ENCODE peak calls at places on chromosomes 16 and 17, in nine cellular contexts. One of them, this sample, is unnamed.

GRCh38 chr17:38883592-38884526 is 14.0 kb downstream of the LASP1 start:
- DNase-seq in psoas muscle: no peak
- DNase-seq in endodermal cell: peak
- DNase-seq in OCI-LY7: no peak
- DNase-seq in uterus: no peak
- DNase-seq in endothelial cell of umbilical vein: no peak
- DNase-seq in IMR-90: no peak
- DNase-seq in DND-41: no peak
- DNase-seq in cardiac muscle cell: peak
- DNase-seq in this sample: no peak

GRCh38 chr16:8776193-8776592 is 21.2 kb downstream of the TMEM186 start:
- DNase-seq in DND-41: no peak
- DNase-seq in OCI-LY7: no peak
- DNase-seq in endodermal cell: peak
- DNase-seq in IMR-90: no peak
- DNase-seq in endothelial cell of umbilical vein: no peak
- DNase-seq in uterus: no peak
- DNase-seq in cardiac muscle cell: no peak
- DNase-seq in psoas muscle: no peak
- DNase-seq in this sample: no peak

GRCh38 chr16:86833136-86833535 is 254.8 kb downstream of the FOXL1 start:
- DNase-seq in endothelial cell of umbilical vein: no peak
- DNase-seq in psoas muscle: no peak
- DNase-seq in uterus: no peak
- DNase-seq in endodermal cell: no peak
- DNase-seq in cardiac muscle cell: peak
- DNase-seq in IMR-90: peak
- DNase-seq in DND-41: no peak
- DNase-seq in OCI-LY7: no peak
- DNase-seq in this sample: no peak

GRCh38 chr16:85986931-85987749 is 88.2 kb downstream of the IRF8 start:
- DNase-seq in endothelial cell of umbilical vein: no peak
- DNase-seq in endodermal cell: peak
- DNase-seq in OCI-LY7: peak
- DNase-seq in DND-41: peak
- DNase-seq in IMR-90: no peak
- DNase-seq in uterus: no peak
- DNase-seq in psoas muscle: no peak
- DNase-seq in cardiac muscle cell: peak
- DNase-seq in this sample: no peak

GRCh38 chr16:72836181-72836580 is 211.7 kb downstream of the ZFHX3 start:
- DNase-seq in IMR-90: no peak
- DNase-seq in uterus: no peak
- DNase-seq in OCI-LY7: no peak
- DNase-seq in endothelial cell of umbilical vein: no peak
- DNase-seq in endodermal cell: peak
- DNase-seq in cardiac muscle cell: no peak
- DNase-seq in DND-41: no peak
- DNase-seq in psoas muscle: no peak
- DNase-seq in this sample: no peak

GRCh38 chr17:1985686-1986085 is 39.4 kb downstream of the RTN4RL1 start:
- DNase-seq in OCI-LY7: no peak
- DNase-seq in cardiac muscle cell: no peak
- DNase-seq in uterus: no peak
- DNase-seq in DND-41: no peak
- DNase-seq in IMR-90: no peak
- DNase-seq in psoas muscle: no peak
- DNase-seq in endodermal cell: peak
- DNase-seq in endothelial cell of umbilical vein: no peak
- DNase-seq in this sample: no peak

GRCh38 chr17:6476061-6476833 is 32.0 kb downstream of the PIMREG start:
- DNase-seq in uterus: no peak
- DNase-seq in OCI-LY7: no peak
- DNase-seq in endodermal cell: no peak
- DNase-seq in psoas muscle: no peak
- DNase-seq in endothelial cell of umbilical vein: no peak
- DNase-seq in DND-41: no peak
- DNase-seq in IMR-90: no peak
- DNase-seq in cardiac muscle cell: no peak
- DNase-seq in this sample: no peak

GRCh38 chr16:14388243-14388642 is 241.8 kb downstream of the PARN start:
- DNase-seq in endothelial cell of umbilical vein: no peak
- DNase-seq in psoas muscle: no peak
- DNase-seq in DND-41: no peak
- DNase-seq in uterus: no peak
- DNase-seq in IMR-90: no peak
- DNase-seq in cardiac muscle cell: no peak
- DNase-seq in endodermal cell: no peak
- DNase-seq in OCI-LY7: peak
- DNase-seq in this sample: no peak

DNA sequence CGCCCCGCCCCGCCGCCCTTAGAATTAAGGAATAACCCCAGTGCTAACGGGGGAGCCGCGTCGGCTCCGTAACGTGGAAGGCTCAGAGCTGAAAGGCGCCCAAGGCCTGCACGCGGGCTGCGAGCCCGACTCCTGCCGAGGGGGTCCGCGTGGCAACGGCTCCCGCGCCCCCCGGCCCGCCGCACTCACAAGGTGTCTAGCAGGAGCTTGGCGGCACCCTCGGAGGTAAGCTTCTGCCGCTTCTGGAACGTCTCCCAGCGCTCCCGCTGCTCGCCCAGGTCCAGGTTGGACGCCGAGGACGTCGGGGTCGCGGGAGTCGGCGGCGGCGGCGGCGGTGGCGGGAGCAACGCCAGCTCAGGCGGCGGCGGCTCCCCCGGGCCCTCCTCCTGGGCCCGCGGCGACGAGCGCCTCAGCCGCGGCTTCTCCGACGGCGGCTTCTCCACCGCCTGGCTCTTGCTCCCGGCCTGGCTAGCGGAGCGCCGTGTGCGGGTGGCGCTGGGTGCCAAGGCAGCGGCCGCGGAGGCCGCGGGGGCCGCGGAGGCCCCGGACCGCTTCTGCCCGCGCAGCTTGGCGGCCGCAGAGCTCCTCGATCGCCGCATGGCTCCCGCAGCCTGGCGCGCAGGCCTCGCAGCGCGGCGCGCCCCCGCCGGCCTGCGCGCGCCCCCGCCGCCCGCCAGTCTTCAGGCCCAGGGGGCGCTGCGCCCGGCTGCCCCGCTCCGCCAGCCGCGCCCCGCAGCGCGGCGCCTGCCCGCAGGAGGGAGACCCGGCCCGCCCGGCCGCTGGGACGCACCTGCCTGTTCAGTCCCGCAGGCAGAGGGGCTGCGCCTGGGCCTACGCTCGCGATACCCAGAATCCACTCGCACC is at the start of gene CENPV:
- DNase-seq in uterus: peak
- DNase-seq in endodermal cell: peak
- DNase-seq in OCI-LY7: peak
- DNase-seq in DND-41: peak
- DNase-seq in endothelial cell of umbilical vein: peak
- DNase-seq in IMR-90: peak
- DNase-seq in psoas muscle: peak
- DNase-seq in cardiac muscle cell: peak
- DNase-seq in this sample: peak
- TF ChIP-seq CTCF in uterus: peak
- TF ChIP-seq CTCF in endodermal cell: no peak
- TF ChIP-seq CTCF in OCI-LY7: peak
- TF ChIP-seq CTCF in DND-41: peak
- TF ChIP-seq CTCF in endothelial cell of umbilical vein: peak
- TF ChIP-seq CTCF in IMR-90: peak
- TF ChIP-seq CTCF in psoas muscle: peak
- TF ChIP-seq CTCF in cardiac muscle cell: no peak
- TF ChIP-seq CTCF in this sample: peak

GRCh38 chr17:31296156-31296555 is 883 bp downstream of the OMG start:
- DNase-seq in IMR-90: no peak
- DNase-seq in OCI-LY7: no peak
- DNase-seq in uterus: no peak
- DNase-seq in DND-41: no peak
- DNase-seq in psoas muscle: no peak
- DNase-seq in endodermal cell: no peak
- DNase-seq in endothelial cell of umbilical vein: no peak
- DNase-seq in cardiac muscle cell: no peak
- DNase-seq in this sample: no peak

GRCh38 chr17:31295489-31295871 is 1.6 kb downstream of the OMG start:
- DNase-seq in uterus: no peak
- DNase-seq in OCI-LY7: no peak
- DNase-seq in endothelial cell of umbilical vein: no peak
- DNase-seq in IMR-90: no peak
- DNase-seq in endodermal cell: no peak
- DNase-seq in psoas muscle: no peak
- DNase-seq in cardiac muscle cell: no peak
- DNase-seq in DND-41: no peak
- DNase-seq in this sample: no peak

GRCh38 chr17:31294839-31295488 is 2.1 kb downstream of the OMG start:
- DNase-seq in endodermal cell: no peak
- DNase-seq in OCI-LY7: no peak
- DNase-seq in psoas muscle: no peak
- DNase-seq in cardiac muscle cell: peak
- DNase-seq in uterus: no peak
- DNase-seq in DND-41: no peak
- DNase-seq in endothelial cell of umbilical vein: no peak
- DNase-seq in IMR-90: no peak
- DNase-seq in this sample: no peak

GRCh38 chr17:31299624-31300023 is 2.6 kb upstream of the OMG start:
- DNase-seq in endodermal cell: no peak
- DNase-seq in OCI-LY7: no peak
- DNase-seq in DND-41: no peak
- DNase-seq in cardiac muscle cell: no peak
- DNase-seq in uterus: no peak
- DNase-seq in IMR-90: no peak
- DNase-seq in endothelial cell of umbilical vein: no peak
- DNase-seq in psoas muscle: no peak
- DNase-seq in this sample: no peak

GRCh38 chr17:31297090-31297489 is at the start of gene OMG:
- DNase-seq in OCI-LY7: no peak
- DNase-seq in endothelial cell of umbilical vein: no peak
- DNase-seq in psoas muscle: no peak
- DNase-seq in DND-41: no peak
- DNase-seq in IMR-90: no peak
- DNase-seq in cardiac muscle cell: no peak
- DNase-seq in endodermal cell: no peak
- DNase-seq in uterus: no peak
- DNase-seq in this sample: no peak
- H3K27ac ChIP-seq in OCI-LY7: no peak
- H3K27ac ChIP-seq in endothelial cell of umbilical vein: no peak
- H3K27ac ChIP-seq in psoas muscle: no peak
- H3K27ac ChIP-seq in DND-41: no peak
- H3K27ac ChIP-seq in IMR-90: no peak
- H3K27ac ChIP-seq in cardiac muscle cell: no peak
- H3K27ac ChIP-seq in endodermal cell: no peak
- H3K27ac ChIP-seq in uterus: no peak
- H3K27ac ChIP-seq in this sample: no peak

GRCh38 chr17:48392836-48393235 is 37.2 kb downstream of the SKAP1 start:
- DNase-seq in OCI-LY7: no peak
- DNase-seq in DND-41: no peak
- DNase-seq in endothelial cell of umbilical vein: no peak
- DNase-seq in cardiac muscle cell: no peak
- DNase-seq in psoas muscle: no peak
- DNase-seq in IMR-90: no peak
- DNase-seq in uterus: no peak
- DNase-seq in endodermal cell: no peak
- DNase-seq in this sample: no peak

GRCh38 chr17:48393271-48393670 is 36.7 kb downstream of the SKAP1 start:
- DNase-seq in cardiac muscle cell: no peak
- DNase-seq in OCI-LY7: no peak
- DNase-seq in IMR-90: no peak
- DNase-seq in DND-41: no peak
- DNase-seq in endodermal cell: no peak
- DNase-seq in endothelial cell of umbilical vein: no peak
- DNase-seq in psoas muscle: no peak
- DNase-seq in uterus: no peak
- DNase-seq in this sample: no peak

GRCh38 chr17:48391460-48391859 is 38.6 kb downstream of the SKAP1 start:
- DNase-seq in cardiac muscle cell: no peak
- DNase-seq in psoas muscle: no peak
- DNase-seq in endothelial cell of umbilical vein: no peak
- DNase-seq in OCI-LY7: no peak
- DNase-seq in uterus: no peak
- DNase-seq in DND-41: no peak
- DNase-seq in IMR-90: no peak
- DNase-seq in endodermal cell: no peak
- DNase-seq in this sample: no peak

GRCh38 chr17:48388955-48389764 is 40.9 kb downstream of the SKAP1 start:
- DNase-seq in DND-41: no peak
- DNase-seq in IMR-90: no peak
- DNase-seq in uterus: no peak
- DNase-seq in cardiac muscle cell: no peak
- DNase-seq in endothelial cell of umbilical vein: no peak
- DNase-seq in OCI-LY7: no peak
- DNase-seq in psoas muscle: no peak
- DNase-seq in endodermal cell: no peak
- DNase-seq in this sample: no peak

DNA sequence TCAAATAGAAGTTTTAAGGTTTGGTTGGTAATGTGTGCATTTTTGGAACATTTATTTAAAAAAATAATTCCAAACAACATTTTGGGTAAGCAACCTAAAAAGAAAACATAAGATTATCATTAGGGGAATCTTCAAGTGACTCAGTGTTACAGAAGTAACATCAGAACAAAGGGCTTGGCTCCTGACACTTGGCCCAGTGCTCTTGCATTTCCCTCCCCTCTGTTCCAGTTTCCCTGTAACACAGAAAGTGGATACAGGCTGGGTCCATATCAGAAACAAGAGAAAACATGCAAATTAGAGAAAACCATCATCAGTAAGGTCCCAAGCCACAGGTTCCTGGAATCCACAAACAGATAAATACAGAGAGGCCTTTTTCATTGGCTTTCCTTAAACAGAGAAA is 40.1 kb downstream of the SKAP1 start:
- DNase-seq in cardiac muscle cell: no peak
- DNase-seq in OCI-LY7: no peak
- DNase-seq in endothelial cell of umbilical vein: no peak
- DNase-seq in DND-41: no peak
- DNase-seq in psoas muscle: no peak
- DNase-seq in uterus: no peak
- DNase-seq in IMR-90: no peak
- DNase-seq in endodermal cell: no peak
- DNase-seq in this sample: no peak
- TF ChIP-seq CTCF in cardiac muscle cell: no peak
- TF ChIP-seq CTCF in OCI-LY7: no peak
- TF ChIP-seq CTCF in endothelial cell of umbilical vein: no peak
- TF ChIP-seq CTCF in DND-41: no peak
- TF ChIP-seq CTCF in psoas muscle: no peak
- TF ChIP-seq CTCF in uterus: no peak
- TF ChIP-seq CTCF in IMR-90: no peak
- TF ChIP-seq CTCF in endodermal cell: no peak
- TF ChIP-seq CTCF in this sample: no peak

DNA sequence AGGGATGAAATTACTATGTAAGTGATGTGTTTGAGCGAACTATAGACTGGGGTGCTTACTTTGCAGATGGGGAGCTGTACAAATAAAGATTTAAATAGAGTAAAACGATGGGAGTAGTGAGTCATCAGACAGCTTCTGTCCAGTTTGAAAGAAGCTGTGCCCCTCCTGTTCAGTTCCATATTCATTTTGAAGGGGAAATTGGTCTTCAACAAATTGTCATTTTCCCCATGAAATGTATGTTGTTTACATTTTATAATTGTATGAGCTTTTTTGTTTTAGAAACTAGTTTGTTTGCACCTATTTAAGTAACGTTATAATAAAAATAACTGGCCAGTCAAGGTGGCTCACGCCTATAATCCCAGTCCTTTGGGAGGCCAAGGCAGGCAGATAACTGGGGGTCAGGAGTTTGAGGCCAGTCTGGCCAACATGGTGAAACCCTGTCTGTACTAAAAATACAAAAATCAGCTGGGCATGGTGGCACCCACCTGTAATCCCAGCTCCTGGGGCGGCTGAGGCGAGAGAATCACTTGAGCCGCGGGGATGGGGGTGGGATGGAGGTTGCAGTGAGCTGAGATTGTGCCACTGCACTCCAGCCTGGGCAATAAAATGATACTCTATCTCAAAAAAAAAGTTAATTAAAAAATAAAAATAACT is 20.2 kb downstream of the SEC14L1 start:
- DNase-seq in cardiac muscle cell: no peak
- DNase-seq in DND-41: no peak
- DNase-seq in endothelial cell of umbilical vein: peak
- DNase-seq in psoas muscle: no peak
- DNase-seq in uterus: no peak
- DNase-seq in endodermal cell: no peak
- DNase-seq in IMR-90: no peak
- DNase-seq in OCI-LY7: no peak
- DNase-seq in this sample: no peak
- H3K27ac ChIP-seq in cardiac muscle cell: peak
- H3K27ac ChIP-seq in DND-41: no peak
- H3K27ac ChIP-seq in endothelial cell of umbilical vein: peak
- H3K27ac ChIP-seq in psoas muscle: peak
- H3K27ac ChIP-seq in uterus: no peak
- H3K27ac ChIP-seq in endodermal cell: no peak
- H3K27ac ChIP-seq in IMR-90: no peak
- H3K27ac ChIP-seq in OCI-LY7: no peak
- H3K27ac ChIP-seq in this sample: peak

This sample was measured in RWPE2.